ENCODE peak calls at places on chromosomes 6 and 20, in ten cellular contexts. One of them, this sample, is unnamed.

GRCh38 chr6:113723182-113723581 is 134.0 kb upstream of the MARCKS start:
- DNase-seq in pancreas: no peak
- DNase-seq in Karpas-422: no peak
- DNase-seq in CD8-positive, alpha-beta memory T cell: no peak
- DNase-seq in transverse colon: no peak
- DNase-seq in SK-N-SH: no peak
- DNase-seq in colonic mucosa: no peak
- DNase-seq in ascending aorta: no peak
- DNase-seq in lower lobe of right lung: no peak
- DNase-seq in aorta: no peak
- DNase-seq in this sample: no peak

GRCh38 chr6:137728386-137729349 is 138.4 kb upstream of the TNFAIP3 start:
- DNase-seq in pancreas: peak; percentile 10
- DNase-seq in Karpas-422: no peak
- DNase-seq in CD8-positive, alpha-beta memory T cell: no peak
- DNase-seq in transverse colon: no peak
- DNase-seq in SK-N-SH: no peak
- DNase-seq in colonic mucosa: no peak
- DNase-seq in ascending aorta: no peak
- DNase-seq in lower lobe of right lung: no peak
- DNase-seq in aorta: no peak
- DNase-seq in this sample: no peak

GRCh38 chr20:36339646-36340592 is 33.8 kb downstream of the DLGAP4 start:
- DNase-seq in pancreas: no peak
- DNase-seq in Karpas-422: no peak
- DNase-seq in CD8-positive, alpha-beta memory T cell: no peak
- DNase-seq in transverse colon: no peak
- DNase-seq in SK-N-SH: no peak
- DNase-seq in colonic mucosa: no peak
- DNase-seq in ascending aorta: no peak
- DNase-seq in lower lobe of right lung: no peak
- DNase-seq in aorta: no peak
- DNase-seq in this sample: no peak

GRCh38 chr6:87078983-87079616 is 15.8 kb downstream of the CGA start:
- DNase-seq in pancreas: peak; percentile 50
- DNase-seq in Karpas-422: peak; percentile 86
- DNase-seq in CD8-positive, alpha-beta memory T cell: peak; percentile 27
- DNase-seq in transverse colon: peak; percentile 64
- DNase-seq in SK-N-SH: peak; percentile 69
- DNase-seq in colonic mucosa: peak; percentile 68
- DNase-seq in ascending aorta: no peak
- DNase-seq in lower lobe of right lung: peak; percentile 63
- DNase-seq in aorta: peak; percentile 85
- DNase-seq in this sample: peak; percentile 91

GRCh38 chr6:37663016-37663810 is 34.5 kb downstream of the MDGA1 start:
- DNase-seq in pancreas: no peak
- DNase-seq in Karpas-422: no peak
- DNase-seq in CD8-positive, alpha-beta memory T cell: no peak
- DNase-seq in transverse colon: no peak
- DNase-seq in SK-N-SH: no peak
- DNase-seq in colonic mucosa: no peak
- DNase-seq in ascending aorta: no peak
- DNase-seq in lower lobe of right lung: no peak
- DNase-seq in aorta: no peak
- DNase-seq in this sample: no peak

GRCh38 chr6:27280064-27280539 is 32.0 kb downstream of the POM121L2 start:
- DNase-seq in pancreas: no peak
- DNase-seq in Karpas-422: peak; percentile 45
- DNase-seq in CD8-positive, alpha-beta memory T cell: no peak
- DNase-seq in transverse colon: no peak
- DNase-seq in SK-N-SH: peak; percentile 31
- DNase-seq in colonic mucosa: peak; percentile 43
- DNase-seq in ascending aorta: no peak
- DNase-seq in lower lobe of right lung: no peak
- DNase-seq in aorta: no peak
- DNase-seq in this sample: no peak

GRCh38 chr6:5050009-5050408 is 35.1 kb upstream of the PPP1R3G start:
- DNase-seq in pancreas: no peak
- DNase-seq in Karpas-422: no peak
- DNase-seq in CD8-positive, alpha-beta memory T cell: no peak
- DNase-seq in transverse colon: no peak
- DNase-seq in SK-N-SH: no peak
- DNase-seq in colonic mucosa: no peak
- DNase-seq in ascending aorta: no peak
- DNase-seq in lower lobe of right lung: no peak
- DNase-seq in aorta: no peak
- DNase-seq in this sample: no peak

GRCh38 chr6:63740709-63741108 is 105.1 kb downstream of the PHF3 start:
- DNase-seq in pancreas: no peak
- DNase-seq in Karpas-422: no peak
- DNase-seq in CD8-positive, alpha-beta memory T cell: no peak
- DNase-seq in transverse colon: no peak
- DNase-seq in SK-N-SH: no peak
- DNase-seq in colonic mucosa: no peak
- DNase-seq in ascending aorta: no peak
- DNase-seq in lower lobe of right lung: no peak
- DNase-seq in aorta: no peak
- DNase-seq in this sample: no peak

GRCh38 chr20:61733216-61733615 is 332.5 kb downstream of the TAF4 start:
- DNase-seq in pancreas: no peak
- DNase-seq in Karpas-422: no peak
- DNase-seq in CD8-positive, alpha-beta memory T cell: no peak
- DNase-seq in transverse colon: no peak
- DNase-seq in SK-N-SH: no peak
- DNase-seq in colonic mucosa: no peak
- DNase-seq in ascending aorta: no peak
- DNase-seq in lower lobe of right lung: peak; percentile 19
- DNase-seq in aorta: peak; percentile 61
- DNase-seq in this sample: no peak

GRCh38 chr20:25257756-25258462 is 10.0 kb downstream of the PYGB start:
- DNase-seq in pancreas: no peak
- DNase-seq in Karpas-422: no peak
- DNase-seq in CD8-positive, alpha-beta memory T cell: no peak
- DNase-seq in transverse colon: peak; percentile 18
- DNase-seq in SK-N-SH: no peak
- DNase-seq in colonic mucosa: peak; percentile 25
- DNase-seq in ascending aorta: no peak
- DNase-seq in lower lobe of right lung: no peak
- DNase-seq in aorta: no peak
- DNase-seq in this sample: no peak

GRCh38 chr6:30787954-30788353 is 43.6 kb upstream of the IER3 start:
- DNase-seq in pancreas: no peak
- DNase-seq in Karpas-422: no peak
- DNase-seq in CD8-positive, alpha-beta memory T cell: no peak
- DNase-seq in transverse colon: no peak
- DNase-seq in SK-N-SH: no peak
- DNase-seq in colonic mucosa: no peak
- DNase-seq in ascending aorta: no peak
- DNase-seq in lower lobe of right lung: no peak
- DNase-seq in aorta: peak; percentile 30
- DNase-seq in this sample: no peak

GRCh38 chr20:31760457-31761240 is 21.6 kb downstream of the TPX2 start:
- DNase-seq in pancreas: no peak
- DNase-seq in Karpas-422: no peak
- DNase-seq in CD8-positive, alpha-beta memory T cell: no peak
- DNase-seq in transverse colon: no peak
- DNase-seq in SK-N-SH: no peak
- DNase-seq in colonic mucosa: no peak
- DNase-seq in ascending aorta: no peak
- DNase-seq in lower lobe of right lung: no peak
- DNase-seq in aorta: no peak
- DNase-seq in this sample: no peak

DNA sequence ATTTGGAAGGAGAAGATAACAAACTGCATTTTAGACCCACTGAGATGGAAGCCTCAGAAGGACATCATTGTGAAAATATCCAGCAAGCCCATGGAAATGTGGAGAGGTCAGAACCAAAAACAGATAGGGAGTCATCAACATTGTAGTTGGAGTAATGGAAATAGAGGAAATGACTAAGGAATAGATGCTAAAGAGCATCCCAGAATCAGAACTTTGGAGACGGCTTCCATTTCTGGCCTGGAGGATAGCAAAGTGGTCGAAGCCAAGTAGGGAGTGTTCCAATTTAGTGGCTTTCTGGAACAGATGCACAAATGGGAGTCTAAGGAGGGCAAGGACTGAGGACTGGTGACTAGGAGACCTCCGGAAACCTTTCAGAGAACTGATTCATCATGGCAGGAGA is 3.6 kb downstream of the BEND6 start:
- DNase-seq in pancreas: no peak
- DNase-seq in Karpas-422: no peak
- DNase-seq in CD8-positive, alpha-beta memory T cell: no peak
- DNase-seq in transverse colon: no peak
- DNase-seq in SK-N-SH: no peak
- DNase-seq in colonic mucosa: no peak
- DNase-seq in ascending aorta: no peak
- DNase-seq in lower lobe of right lung: no peak
- DNase-seq in aorta: no peak
- DNase-seq in this sample: no peak
- H3K27me3 ChIP-seq in pancreas: no peaks in the 10 kb centered on the region
- H3K27me3 ChIP-seq in Karpas-422: no peaks in the 10 kb centered on the region
- H3K27me3 ChIP-seq in CD8-positive, alpha-beta memory T cell: peaks cover 6% of the 10 kb centered on the region
- H3K27me3 ChIP-seq in transverse colon: peaks cover 30% of the 10 kb centered on the region
- H3K27me3 ChIP-seq in SK-N-SH: no peaks in the 10 kb centered on the region
- H3K27me3 ChIP-seq in colonic mucosa: peaks cover 8% of the 10 kb centered on the region
- H3K27me3 ChIP-seq in ascending aorta: no peaks in the 10 kb centered on the region
- H3K27me3 ChIP-seq in lower lobe of right lung: peaks cover 22% of the 10 kb centered on the region
- H3K27me3 ChIP-seq in aorta: no peaks in the 10 kb centered on the region
- H3K27me3 ChIP-seq in this sample: peaks cover 5% of the 10 kb centered on the region

GRCh38 chr20:53411129-53411528 is 182.5 kb downstream of the ZNF217 start:
- DNase-seq in pancreas: no peak
- DNase-seq in Karpas-422: no peak
- DNase-seq in CD8-positive, alpha-beta memory T cell: no peak
- DNase-seq in transverse colon: no peak
- DNase-seq in SK-N-SH: no peak
- DNase-seq in colonic mucosa: no peak
- DNase-seq in ascending aorta: no peak
- DNase-seq in lower lobe of right lung: no peak
- DNase-seq in aorta: no peak
- DNase-seq in this sample: no peak

GRCh38 chr20:53409177-53409576 is 184.5 kb downstream of the ZNF217 start:
- DNase-seq in pancreas: no peak
- DNase-seq in Karpas-422: no peak
- DNase-seq in CD8-positive, alpha-beta memory T cell: no peak
- DNase-seq in transverse colon: no peak
- DNase-seq in SK-N-SH: no peak
- DNase-seq in colonic mucosa: no peak
- DNase-seq in ascending aorta: no peak
- DNase-seq in lower lobe of right lung: no peak
- DNase-seq in aorta: no peak
- DNase-seq in this sample: no peak

GRCh38 chr20:53406580-53406979 is 187.1 kb downstream of the ZNF217 start:
- DNase-seq in pancreas: no peak
- DNase-seq in Karpas-422: no peak
- DNase-seq in CD8-positive, alpha-beta memory T cell: no peak
- DNase-seq in transverse colon: no peak
- DNase-seq in SK-N-SH: no peak
- DNase-seq in colonic mucosa: no peak
- DNase-seq in ascending aorta: no peak
- DNase-seq in lower lobe of right lung: no peak
- DNase-seq in aorta: no peak
- DNase-seq in this sample: no peak

GRCh38 chr20:53405070-53405603 is 188.5 kb downstream of the ZNF217 start:
- DNase-seq in pancreas: no peak
- DNase-seq in Karpas-422: no peak
- DNase-seq in CD8-positive, alpha-beta memory T cell: no peak
- DNase-seq in transverse colon: no peak
- DNase-seq in SK-N-SH: no peak
- DNase-seq in colonic mucosa: no peak
- DNase-seq in ascending aorta: no peak
- DNase-seq in lower lobe of right lung: no peak
- DNase-seq in aorta: no peak
- DNase-seq in this sample: no peak

GRCh38 chr20:53408728-53409157 is 184.9 kb downstream of the ZNF217 start:
- DNase-seq in pancreas: no peak
- DNase-seq in Karpas-422: no peak
- DNase-seq in CD8-positive, alpha-beta memory T cell: no peak
- DNase-seq in transverse colon: no peak
- DNase-seq in SK-N-SH: no peak
- DNase-seq in colonic mucosa: no peak
- DNase-seq in ascending aorta: no peak
- DNase-seq in lower lobe of right lung: no peak
- DNase-seq in aorta: no peak
- DNase-seq in this sample: no peak
- H3K4me3 ChIP-seq in pancreas: no peak overlapping the region
- H3K4me3 ChIP-seq in Karpas-422: no peak overlapping the region
- H3K4me3 ChIP-seq in CD8-positive, alpha-beta memory T cell: no peak overlapping the region
- H3K4me3 ChIP-seq in transverse colon: no peak overlapping the region
- H3K4me3 ChIP-seq in SK-N-SH: no peak overlapping the region
- H3K4me3 ChIP-seq in colonic mucosa: no peak overlapping the region
- H3K4me3 ChIP-seq in ascending aorta: no peak overlapping the region
- H3K4me3 ChIP-seq in lower lobe of right lung: no peak overlapping the region
- H3K4me3 ChIP-seq in aorta: no peak overlapping the region
- H3K4me3 ChIP-seq in this sample: no peak overlapping the region

DNA sequence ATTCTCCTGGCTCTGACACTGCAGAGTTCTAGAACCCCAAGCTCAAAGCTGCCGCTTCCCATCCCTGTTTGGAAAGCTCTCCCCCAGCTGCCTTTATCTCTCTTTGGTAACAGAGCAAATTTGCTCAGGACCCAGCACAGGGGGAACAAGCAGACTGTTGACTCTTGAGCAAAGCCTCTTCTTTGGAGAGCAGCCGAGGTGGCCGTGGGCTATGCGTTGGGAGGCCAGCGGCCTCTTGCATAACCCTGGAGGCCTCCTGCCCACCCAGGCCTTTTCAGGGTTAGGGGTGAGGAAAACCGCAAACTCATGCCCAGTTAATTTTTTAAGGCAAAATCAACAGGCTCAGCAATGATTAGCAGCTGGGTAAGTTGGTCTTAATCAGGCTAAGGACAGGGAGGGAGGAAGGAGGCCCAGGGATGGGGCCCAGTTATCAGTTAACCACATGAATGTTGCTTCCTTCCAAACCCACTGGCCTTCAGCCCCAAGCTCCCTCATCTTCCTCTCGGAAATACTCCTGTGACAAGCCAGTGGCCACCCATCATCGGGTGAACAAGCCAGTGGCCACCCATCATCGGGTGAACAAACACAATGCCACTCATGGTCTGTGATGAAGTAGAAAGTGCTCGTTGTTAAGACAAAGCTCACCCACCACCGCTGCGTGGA is 39.2 kb downstream of the HNF4A start:
- DNase-seq in pancreas: no peak
- DNase-seq in Karpas-422: no peak
- DNase-seq in CD8-positive, alpha-beta memory T cell: no peak
- DNase-seq in transverse colon: no peak
- DNase-seq in SK-N-SH: no peak
- DNase-seq in colonic mucosa: no peak
- DNase-seq in ascending aorta: no peak
- DNase-seq in lower lobe of right lung: no peak
- DNase-seq in aorta: no peak
- DNase-seq in this sample: no peak
- H3K4me1 ChIP-seq in pancreas: peaks cover 14% of the 10 kb centered on the region
- H3K4me1 ChIP-seq in Karpas-422: no peaks in the 10 kb centered on the region
- H3K4me1 ChIP-seq in CD8-positive, alpha-beta memory T cell: no peaks in the 10 kb centered on the region
- H3K4me1 ChIP-seq in transverse colon: no peaks in the 10 kb centered on the region
- H3K4me1 ChIP-seq in SK-N-SH: no peaks in the 10 kb centered on the region
- H3K4me1 ChIP-seq in colonic mucosa: peaks cover 4% of the 10 kb centered on the region
- H3K4me1 ChIP-seq in ascending aorta: no peaks in the 10 kb centered on the region
- H3K4me1 ChIP-seq in lower lobe of right lung: no peaks in the 10 kb centered on the region
- H3K4me1 ChIP-seq in aorta: no peaks in the 10 kb centered on the region
- H3K4me1 ChIP-seq in this sample: no peaks in the 10 kb centered on the region

DNA sequence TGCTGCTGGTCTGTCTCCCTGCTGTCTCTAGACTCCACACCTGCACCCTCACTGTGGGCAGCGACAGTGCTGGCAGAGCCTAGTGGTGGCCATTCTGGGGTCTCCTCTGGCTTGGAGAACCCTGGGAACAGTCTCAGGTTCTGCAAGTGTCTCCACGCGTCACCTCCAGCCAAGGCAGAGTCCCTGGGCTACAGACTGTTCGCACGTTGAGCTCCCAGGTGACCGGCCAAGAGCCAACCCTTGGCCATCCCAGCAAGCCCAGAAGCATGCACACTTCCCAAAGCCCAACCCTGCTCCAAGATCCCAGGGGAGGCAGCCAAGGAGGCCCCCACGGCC is 4.8 kb downstream of the EEF1A2 start:
- DNase-seq in pancreas: no peak
- DNase-seq in Karpas-422: no peak
- DNase-seq in CD8-positive, alpha-beta memory T cell: no peak
- DNase-seq in transverse colon: no peak
- DNase-seq in SK-N-SH: no peak
- DNase-seq in colonic mucosa: no peak
- DNase-seq in ascending aorta: no peak
- DNase-seq in lower lobe of right lung: no peak
- DNase-seq in aorta: peak; percentile 74
- DNase-seq in this sample: no peak
- H3K27me3 ChIP-seq in pancreas: no peaks in the 10 kb centered on the region
- H3K27me3 ChIP-seq in Karpas-422: no peaks in the 10 kb centered on the region
- H3K27me3 ChIP-seq in CD8-positive, alpha-beta memory T cell: peaks cover 18% of the 10 kb centered on the region
- H3K27me3 ChIP-seq in transverse colon: peaks cover 57% of the 10 kb centered on the region
- H3K27me3 ChIP-seq in SK-N-SH: no peaks in the 10 kb centered on the region
- H3K27me3 ChIP-seq in colonic mucosa: peaks cover 26% of the 10 kb centered on the region
- H3K27me3 ChIP-seq in ascending aorta: peaks cover 5% of the 10 kb centered on the region
- H3K27me3 ChIP-seq in lower lobe of right lung: peaks cover 58% of the 10 kb centered on the region
- H3K27me3 ChIP-seq in aorta: no peaks in the 10 kb centered on the region
- H3K27me3 ChIP-seq in this sample: no peaks in the 10 kb centered on the region

This sample was measured in iPS DF 6.9.